ENCODE peak calls at places on chromosomes 13 and 19, in four cellular contexts. K is pancreas; U is CD8-positive, alpha-beta T cell; G is left ventricle myocardium inferior. R is an unnamed sample.

GRCh38 chr19:1066251-1066747 is 668 bp upstream of the ARHGAP45 start:
- DNase-seq in U (no peak), G (no peak), K (no peak), R (peak; percentile 57)

GRCh38 chr13:97786510-97786909 is 167.0 kb upstream of the IPO5 start:
- DNase-seq in G (no peak), K (no peak), U (no peak), R (no peak)

GRCh38 chr13:108360139-108360538 is 90.6 kb downstream of the TNFSF13B start:
- DNase-seq in G (no peak), U (no peak), K (no peak), R (no peak)

GRCh38 chr13:21934309-21934708 is 263.4 kb downstream of the FGF9 start:
- DNase-seq in K (no peak), U (no peak), G (no peak), R (no peak)

GRCh38 chr13:77009011-77009410 is 17.1 kb downstream of the CLN5 start:
- DNase-seq in G (no peak), U (no peak), K (no peak), R (no peak)

GRCh38 chr19:41903161-41903953 is 20.4 kb downstream of the ARHGEF1 start:
- DNase-seq in K (no peak), U (no peak), G (no peak), R (no peak)

GRCh38 chr19:36850646-36851442 is at the start of gene ZNF345:
- DNase-seq in G (peak; percentile 90), K (peak; percentile 86), U (peak; percentile 75), R (peak; percentile 94)

GRCh38 chr13:51584731-51585191 is 499 bp downstream of the WDFY2 start:
- DNase-seq in K (peak; percentile 71), U (peak; percentile 59), G (peak; percentile 49), R (peak; percentile 85)

GRCh38 chr13:67277581-67277980 is 47.4 kb upstream of the PCDH9 start:
- DNase-seq in K (no peak), U (no peak), G (no peak), R (no peak)

GRCh38 chr19:46471116-46471733 is at the start of gene PNMA8A:
- DNase-seq in U (no peak), G (peak; percentile 74), K (peak; percentile 84), R (peak; percentile 96)

GRCh38 chr13:23509781-23510543 is 60.2 kb upstream of the TNFRSF19 start:
- DNase-seq in K (no peak), G (no peak), U (no peak), R (no peak)

GRCh38 chr19:17872251-17873001 is 681 bp downstream of the SLC5A5 start:
- DNase-seq in U (no peak), K (no peak), G (no peak), R (no peak)

GRCh38 chr13:23440821-23441608 is 7.5 kb upstream of the SACS start:
- DNase-seq in U (no peak), G (peak; percentile 30), K (no peak), R (no peak)

GRCh38 chr13:24233351-24233901 is 72.9 kb downstream of the SPATA13 start:
- DNase-seq in U (no peak), K (no peak), G (no peak), R (no peak)

GRCh38 chr19:33247441-33247819 is 21.8 kb upstream of the SLC7A10 start:
- DNase-seq in G (no peak), K (no peak), U (no peak), R (no peak)

GRCh38 chr19:28435551-28436261 is 777.2 kb downstream of the UQCRFS1 start:
- DNase-seq in G (no peak), K (no peak), U (no peak), R (no peak)

GRCh38 chr19:42512743-42513304 is 15.5 kb downstream of the CEACAM1 start:
- DNase-seq in U (no peak), K (no peak), G (no peak), R (no peak)

GRCh38 chr13:105541565-105541964 is 993.9 kb downstream of the EFNB2 start:
- DNase-seq in G (no peak), K (no peak), U (no peak), R (no peak)

GRCh38 chr13:32475403-32475802 is 47.5 kb upstream of the N4BP2L1 start:
- DNase-seq in K (no peak), G (no peak), U (no peak), R (no peak)

GRCh38 chr19:35206379-35206778 is 22.2 kb downstream of the FAM187B start:
- DNase-seq in U (peak; percentile 28), K (no peak), G (no peak), R (no peak)

GRCh38 chr13:41914552-41914951 is 46.4 kb downstream of the VWA8 start:
- DNase-seq in G (no peak), K (no peak), U (no peak), R (no peak)
- H3K4me1 ChIP-seq in G (peaks cover 66% of the 10 kb centered on the region), K (no peaks in the 10 kb centered on the region), U (peaks cover 24% of the 10 kb centered on the region), R (peaks cover 5% of the 10 kb centered on the region)

GRCh38 chr13:46386426-46386995 is 541 bp downstream of the RUBCNL start:
- DNase-seq in K (no peak), G (peak; percentile 15), U (no peak), R (no peak)
- H3K27ac ChIP-seq in K (peak overlapping the region; percentile 37), G (peak overlapping the region; percentile 24), U (no peak overlapping the region), R (no peak overlapping the region)

DNA sequence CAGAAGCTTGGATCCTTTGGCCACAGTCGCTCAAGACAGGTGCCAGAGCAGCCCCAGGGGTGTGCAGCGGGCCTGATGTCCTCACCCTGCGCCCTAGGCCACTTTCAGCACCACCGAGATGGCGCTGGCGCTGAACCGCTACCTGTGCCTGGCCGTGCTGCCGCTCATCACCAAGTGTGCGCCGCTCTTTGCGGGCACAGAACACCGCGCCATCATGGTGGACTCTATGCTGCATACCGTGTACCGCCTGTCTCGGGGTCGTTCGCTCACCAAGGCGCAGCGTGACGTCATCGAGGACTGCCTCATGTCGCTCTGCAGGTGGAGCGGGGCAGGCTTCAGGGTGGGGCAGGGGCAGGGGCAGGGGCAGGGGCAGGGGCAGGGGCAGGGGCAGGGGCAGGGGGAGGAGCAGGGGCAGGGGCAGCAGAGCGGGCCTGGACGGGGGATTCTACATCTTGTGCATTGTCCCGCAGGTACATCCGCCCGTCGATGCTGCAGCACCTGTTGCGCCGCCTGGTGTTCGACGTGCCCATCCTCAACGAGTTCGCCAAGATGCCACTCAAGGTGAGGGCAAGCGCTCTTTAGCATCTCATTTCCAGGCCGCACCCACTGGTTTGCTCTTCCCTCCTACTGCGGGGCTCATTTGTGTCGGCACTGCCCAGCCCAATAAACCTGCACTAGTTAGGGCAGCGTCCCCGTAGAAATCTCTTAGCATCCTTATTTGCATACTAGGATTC is 69.1 kb downstream of the RYR1 start:
- DNase-seq in G (no peak), K (no peak), U (no peak), R (no peak)
- H3K4me1 ChIP-seq in G (no peaks in the 10 kb centered on the region), K (no peaks in the 10 kb centered on the region), U (peaks cover 7% of the 10 kb centered on the region), R (no peaks in the 10 kb centered on the region)

DNA sequence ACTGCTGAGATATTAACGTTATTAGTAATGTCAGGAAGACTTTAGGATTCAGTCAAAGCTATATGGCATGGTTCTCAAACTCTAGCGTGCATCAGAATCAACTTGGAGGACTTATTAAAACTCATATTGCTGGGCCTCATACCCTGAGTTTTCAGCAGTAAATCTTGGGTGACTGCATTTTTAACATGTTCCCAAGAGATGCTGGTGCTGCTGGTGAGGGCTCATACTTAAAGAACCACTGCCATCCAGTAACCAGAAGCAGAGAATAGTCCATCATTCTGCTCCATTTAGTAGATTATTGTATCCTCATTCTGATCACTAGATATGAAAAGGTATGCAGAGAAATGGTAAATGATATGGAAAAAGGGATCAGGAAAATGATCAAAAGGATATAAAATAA is 7.9 kb downstream of the GPR12 start:
- DNase-seq in K (no peak), G (no peak), U (no peak), R (no peak)
- H3K27ac ChIP-seq in K (no peak overlapping the region), G (no peak overlapping the region), U (no peak overlapping the region), R (no peak overlapping the region)

DNA sequence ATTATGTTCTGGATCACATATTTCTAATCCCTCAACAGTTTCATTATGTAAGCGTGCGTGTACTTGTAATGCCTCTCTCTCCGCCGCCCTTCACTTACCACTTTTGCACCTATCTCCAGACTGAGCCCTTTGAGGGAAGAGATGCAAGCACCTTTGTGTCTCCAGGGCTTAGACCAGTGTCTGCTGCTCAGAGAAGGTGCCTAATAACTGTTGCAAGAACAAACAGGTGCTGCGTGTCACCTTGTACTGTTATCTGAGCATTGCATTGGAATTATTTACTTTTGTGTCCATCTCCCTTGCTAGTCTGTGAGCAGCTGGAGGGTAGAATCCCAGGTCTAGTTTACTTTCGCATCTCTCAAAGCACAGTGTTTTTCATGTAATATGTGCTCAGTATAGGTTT is 156.2 kb downstream of the FLT1 start:
- DNase-seq in U (no peak), K (no peak), G (no peak), R (no peak)
- H3K4me1 ChIP-seq in U (no peaks in the 10 kb centered on the region), K (no peaks in the 10 kb centered on the region), G (peaks cover 59% of the 10 kb centered on the region), R (no peaks in the 10 kb centered on the region)

GRCh38 chr13:110913322-110913721 is 1.5 kb downstream of the ANKRD10 start:
- DNase-seq in U (no peak), G (no peak), K (no peak), R (no peak)
- H3K27ac ChIP-seq in U (peak overlapping the region; percentile 85), G (peak overlapping the region; percentile 100), K (peak overlapping the region; percentile 100), R (peak overlapping the region; percentile 90)

GRCh38 chr13:113448545-113448884 is 4.8 kb downstream of the ADPRHL1 start:
- DNase-seq in U (no peak), G (peak; percentile 78), K (peak; percentile 87), R (no peak)

GRCh38 chr13:113447596-113447995 is 5.7 kb downstream of the ADPRHL1 start:
- DNase-seq in K (no peak), G (no peak), U (no peak), R (peak; percentile 14)

GRCh38 chr13:113445791-113446487 is 7.3 kb downstream of the ADPRHL1 start:
- DNase-seq in K (no peak), U (no peak), G (no peak), R (peak; percentile 36)

GRCh38 chr13:113443991-113444390 is 9.3 kb downstream of the ADPRHL1 start:
- DNase-seq in K (no peak), U (no peak), G (no peak), R (no peak)

DNA sequence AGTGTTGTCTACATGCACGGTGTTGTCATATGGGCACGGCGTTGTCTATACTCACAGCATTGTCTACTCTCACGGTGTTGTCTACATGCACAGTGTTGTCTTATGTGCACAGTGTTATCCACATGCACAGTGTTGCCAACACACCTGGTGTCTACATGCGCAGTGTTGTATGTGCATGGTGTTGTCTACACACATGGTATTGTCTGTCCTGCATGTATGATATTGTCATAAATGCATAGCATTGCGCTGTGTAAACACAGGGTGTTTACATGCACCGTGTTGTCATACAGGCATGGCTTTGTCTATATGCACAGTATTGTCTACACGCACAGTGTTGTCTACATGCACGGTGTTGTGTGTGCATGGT is 6.8 kb downstream of the ADPRHL1 start:
- DNase-seq in K (no peak), U (no peak), G (no peak), R (no peak)
- H3K4me1 ChIP-seq in K (peaks cover 25% of the 10 kb centered on the region), U (no peaks in the 10 kb centered on the region), G (peaks cover 55% of the 10 kb centered on the region), R (no peaks in the 10 kb centered on the region)

DNA sequence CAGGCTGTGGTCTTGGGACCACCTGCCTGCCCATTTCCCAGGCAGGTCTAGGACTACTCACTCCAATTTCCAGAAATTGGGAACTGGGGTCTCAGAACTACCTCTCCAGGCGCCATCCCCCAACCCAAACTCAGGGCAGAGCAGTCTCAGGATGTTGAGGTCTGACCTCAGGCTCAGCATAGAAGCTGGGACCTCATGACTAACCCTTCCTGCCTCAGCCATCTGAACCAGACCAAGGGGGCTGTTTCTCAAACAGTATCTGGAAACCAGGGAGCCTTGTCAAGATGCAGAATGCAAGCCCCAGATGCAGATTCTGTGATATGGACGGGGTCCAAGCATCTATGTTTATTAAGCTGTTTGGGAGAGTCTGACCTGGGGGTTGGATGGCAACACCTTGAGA is 1.3 kb downstream of the FBXW9 start:
- DNase-seq in G (no peak), K (no peak), U (no peak), R (no peak)
- H3K27ac ChIP-seq in G (no peak overlapping the region), K (no peak overlapping the region), U (no peak overlapping the region), R (no peak overlapping the region)

R was measured in aorta.